ENCODE peak calls at places on chromosomes 5 and 9, in seven cellular contexts. Q is GM10248, B is fibroblast of lung, N is K562, X is SK-N-SH, Y is GM12865, T is AG04450. I is an unnamed sample.

GRCh38 chr5:1185652-1186350 is 15.6 kb upstream of the SLC6A19 start:
- DNase-seq in Q (no peak), B (no peak), N (peak), X (peak), Y (no peak), T (no peak), I (no peak)

GRCh38 chr9:123225374-123225813 is 43.0 kb downstream of the STRBP start:
- DNase-seq in Q (peak), B (peak), N (no peak), X (peak), Y (peak), T (peak), I (peak)

GRCh38 chr9:127872492-127873222 is 4.8 kb downstream of the AK1 start:
- DNase-seq in Q (no peak), B (no peak), N (no peak), X (no peak), Y (no peak), T (no peak), I (no peak)

GRCh38 chr9:127496974-127497373 is 45.7 kb downstream of the LRSAM1 start:
- DNase-seq in Q (no peak), B (no peak), N (no peak), X (no peak), Y (no peak), T (no peak), I (no peak)

GRCh38 chr5:115459844-115460243 is 84.7 kb downstream of the FEM1C start:
- DNase-seq in Q (no peak), B (peak), N (no peak), X (no peak), Y (no peak), T (no peak), I (no peak)

GRCh38 chr9:111106202-111106601 is 67.9 kb upstream of the LPAR1 start:
- DNase-seq in Q (no peak), B (no peak), N (no peak), X (no peak), Y (no peak), T (no peak), I (no peak)

GRCh38 chr5:88837817-88838216 is 45.2 kb downstream of the MEF2C start:
- DNase-seq in Q (no peak), B (no peak), N (no peak), X (no peak), Y (no peak), T (no peak), I (no peak)

GRCh38 chr5:66617991-66618768 is 22.0 kb downstream of the MAST4 start:
- DNase-seq in Q (peak), B (no peak), N (no peak), X (no peak), Y (no peak), T (no peak), I (no peak)

GRCh38 chr5:126837242-126837641 is 60.3 kb downstream of the LMNB1 start:
- DNase-seq in Q (no peak), B (no peak), N (no peak), X (no peak), Y (no peak), T (no peak), I (no peak)

GRCh38 chr5:149666212-149666852 is 63.8 kb upstream of the PPARGC1B start:
- DNase-seq in Q (no peak), B (peak), N (peak), X (no peak), Y (no peak), T (no peak), I (no peak)

GRCh38 chr9:38183994-38184568 is 115.1 kb upstream of the SHB start:
- DNase-seq in Q (no peak), B (peak), N (no peak), X (no peak), Y (no peak), T (no peak), I (no peak)

GRCh38 chr9:4193391-4193790 is 106.5 kb downstream of the GLIS3 start:
- DNase-seq in Q (no peak), B (no peak), N (no peak), X (no peak), Y (no peak), T (no peak), I (no peak)

DNA sequence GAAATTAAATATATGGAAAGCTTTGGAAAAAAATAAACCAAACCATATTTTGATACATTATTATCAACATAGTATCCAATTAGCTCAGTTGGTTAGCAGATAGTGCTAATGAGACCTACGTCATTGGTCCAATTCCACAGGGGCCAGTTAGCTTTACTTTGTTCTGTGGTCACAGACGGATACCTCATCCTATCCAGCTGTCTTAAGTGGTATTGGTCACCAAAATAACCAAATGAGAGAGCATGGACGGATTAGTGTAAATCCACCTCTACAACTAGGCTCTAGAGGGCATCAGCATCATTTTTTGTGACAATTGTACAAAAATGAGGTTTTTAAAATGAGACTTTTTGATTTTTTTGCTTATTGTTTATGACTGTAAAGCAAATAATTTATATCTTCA is 364.2 kb downstream of the KIAA0825 start:
- DNase-seq in Q (no peak), B (peak), N (no peak), X (no peak), Y (no peak), T (no peak), I (no peak)
- TF ChIP-seq CTCF in Q (no peak), B (no peak), N (no peak), X (no peak), Y (no peak), T (no peak), I (peak)

GRCh38 chr9:21967707-21968106 is 26.5 kb downstream of the CDKN2A start:
- DNase-seq in Q (no peak), B (no peak), N (no peak), X (no peak), Y (no peak), T (no peak), I (no peak)

GRCh38 chr9:21964925-21965385 is 29.2 kb downstream of the CDKN2A start:
- DNase-seq in Q (peak), B (peak), N (no peak), X (no peak), Y (peak), T (no peak), I (no peak)

GRCh38 chr9:21967169-21967568 is 27.0 kb downstream of the CDKN2A start:
- DNase-seq in Q (no peak), B (no peak), N (no peak), X (no peak), Y (no peak), T (no peak), I (no peak)

GRCh38 chr9:21966140-21966851 is 27.9 kb downstream of the CDKN2A start:
- DNase-seq in Q (no peak), B (no peak), N (no peak), X (no peak), Y (no peak), T (no peak), I (no peak)

DNA sequence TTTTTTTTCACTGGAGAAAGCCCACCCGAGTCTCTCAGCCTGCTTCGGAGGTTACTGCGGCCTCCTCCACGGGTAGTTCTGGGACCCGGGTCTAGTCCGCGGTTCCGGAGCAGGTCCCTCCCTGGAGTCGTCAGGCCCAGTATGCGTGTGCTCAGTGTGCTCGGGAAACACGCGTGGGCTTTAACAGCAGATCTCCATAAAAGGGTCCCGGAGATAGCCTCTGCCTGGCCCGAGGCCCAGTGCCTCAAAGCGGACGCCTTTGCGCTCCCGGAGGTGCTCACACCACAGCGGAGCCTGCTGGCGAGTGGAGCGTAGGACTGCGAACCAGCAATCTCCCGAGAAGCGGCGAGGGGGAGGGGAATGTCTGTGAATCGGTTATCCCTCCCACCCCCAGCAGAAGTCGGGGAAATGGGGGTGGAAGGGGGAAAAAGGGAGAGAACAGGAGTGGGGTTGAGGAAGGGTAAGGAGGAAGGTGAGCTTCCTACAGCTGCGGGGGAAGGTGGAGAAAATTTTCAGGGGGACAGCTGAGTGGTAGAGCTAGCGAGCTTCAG is 28.7 kb downstream of the CDKN2A start:
- DNase-seq in Q (peak), B (peak), N (no peak), X (peak), Y (peak), T (peak), I (no peak)
- TF ChIP-seq CTCF in Q (peak), B (peak), N (no peak), X (peak), Y (no peak), T (peak), I (peak)

DNA sequence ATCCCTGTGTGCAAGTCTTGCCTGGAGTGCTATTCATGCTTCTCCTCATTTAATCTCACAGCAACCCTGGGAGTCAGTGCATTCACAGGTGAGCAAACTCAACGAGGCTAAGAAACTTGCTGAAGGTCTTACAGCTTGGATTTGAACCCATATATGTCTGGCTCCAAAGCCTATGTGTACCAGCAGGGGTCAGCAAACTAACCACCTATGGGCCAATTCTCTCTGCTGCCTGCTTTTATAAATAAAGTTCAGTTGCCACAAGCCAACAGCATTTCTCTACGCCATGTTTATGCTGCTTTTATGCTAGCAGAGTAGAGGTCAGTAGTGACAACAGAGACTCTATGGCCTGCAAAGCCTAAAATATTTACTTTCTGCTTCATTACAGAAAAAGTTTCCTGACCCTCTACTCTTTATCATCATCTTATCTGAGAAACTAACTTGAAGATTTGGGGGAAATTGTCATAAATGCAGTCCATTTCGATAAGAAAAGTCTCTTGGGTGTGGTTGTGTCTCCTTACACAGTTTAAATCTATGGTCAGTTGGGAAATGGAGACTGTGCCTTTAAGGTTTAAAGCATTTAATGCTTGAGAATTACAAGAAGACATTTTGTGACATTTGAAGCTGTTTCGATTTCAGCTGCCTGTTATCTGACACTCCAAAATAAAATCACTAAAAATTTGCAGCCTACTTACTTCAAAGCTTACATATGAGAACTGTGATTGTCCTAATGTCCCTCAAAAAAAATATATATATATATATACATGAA is 137.7 kb downstream of the PRELID2 start:
- DNase-seq in Q (peak), B (peak), N (peak), X (peak), Y (peak), T (peak), I (no peak)
- TF ChIP-seq CTCF in Q (peak), B (peak), N (peak), X (peak), Y (peak), T (peak), I (peak)

GRCh38 chr9:33374190-33374589 is 28.2 kb downstream of the AQP7 start:
- DNase-seq in Q (no peak), B (no peak), N (no peak), X (no peak), Y (no peak), T (no peak), I (no peak)

GRCh38 chr9:33377089-33377715 is 25.2 kb downstream of the AQP7 start:
- DNase-seq in Q (no peak), B (no peak), N (peak), X (no peak), Y (no peak), T (no peak), I (no peak)

GRCh38 chr9:33375238-33375840 is 27.0 kb downstream of the AQP7 start:
- DNase-seq in Q (no peak), B (no peak), N (no peak), X (no peak), Y (no peak), T (no peak), I (no peak)

GRCh38 chr9:33374634-33375237 is 27.6 kb downstream of the AQP7 start:
- DNase-seq in Q (peak), B (peak), N (peak), X (peak), Y (peak), T (peak), I (peak)

GRCh38 chr9:33375841-33376321 is 26.5 kb downstream of the AQP7 start:
- DNase-seq in Q (no peak), B (no peak), N (peak), X (no peak), Y (no peak), T (no peak), I (no peak)
- TF ChIP-seq CTCF in Q (no peak), B (no peak), N (no peak), X (no peak), Y (no peak), T (no peak), I (no peak)

GRCh38 chr5:140346348-140347221 is at the start of gene HBEGF:
- DNase-seq in Q (peak), B (peak), N (peak), X (peak), Y (peak), T (no peak), I (no peak)
- TF ChIP-seq CTCF in Q (peak), B (peak), N (peak), X (peak), Y (peak), T (peak), I (peak)

GRCh38 chr5:4700082-4700481 is 440.0 kb upstream of the ADAMTS16 start:
- DNase-seq in Q (no peak), B (no peak), N (peak), X (peak), Y (peak), T (no peak), I (no peak)
- TF ChIP-seq CTCF in Q (peak), B (no peak), N (peak), X (peak), Y (no peak), T (no peak), I (peak)

I was measured in AG09319.